ENCODE peak calls at places on chromosomes 2 and 18, in seven cellular contexts. One of them, this sample, is unnamed.

GRCh38 chr2:199692489-199692888 is 158.5 kb downstream of the FTCDNL1 start:
- DNase-seq in foreskin keratinocyte: no peak
- DNase-seq in fibroblast of lung: no peak
- DNase-seq in IMR-90: no peak
- DNase-seq in PC-3: peak
- DNase-seq in spleen: no peak
- DNase-seq in tibial nerve: no peak
- DNase-seq in this sample: no peak

GRCh38 chr2:689877-690510 is 12.8 kb upstream of the TMEM18 start:
- DNase-seq in foreskin keratinocyte: no peak
- DNase-seq in fibroblast of lung: no peak
- DNase-seq in IMR-90: no peak
- DNase-seq in PC-3: no peak
- DNase-seq in spleen: peak
- DNase-seq in tibial nerve: no peak
- DNase-seq in this sample: no peak

GRCh38 chr2:86143926-86144685 is 38.1 kb downstream of the PTCD3 start:
- DNase-seq in foreskin keratinocyte: no peak
- DNase-seq in fibroblast of lung: no peak
- DNase-seq in IMR-90: no peak
- DNase-seq in PC-3: no peak
- DNase-seq in spleen: no peak
- DNase-seq in tibial nerve: no peak
- DNase-seq in this sample: no peak

GRCh38 chr18:56831988-56832387 is 180.8 kb downstream of the WDR7 start:
- DNase-seq in foreskin keratinocyte: no peak
- DNase-seq in fibroblast of lung: peak
- DNase-seq in IMR-90: peak
- DNase-seq in PC-3: no peak
- DNase-seq in spleen: no peak
- DNase-seq in tibial nerve: no peak
- DNase-seq in this sample: no peak

GRCh38 chr2:177316756-177317155 is 52.2 kb upstream of the NFE2L2 start:
- DNase-seq in foreskin keratinocyte: no peak
- DNase-seq in fibroblast of lung: no peak
- DNase-seq in IMR-90: no peak
- DNase-seq in PC-3: no peak
- DNase-seq in spleen: no peak
- DNase-seq in tibial nerve: no peak
- DNase-seq in this sample: no peak

GRCh38 chr2:86577817-86578456 is 14.7 kb upstream of the CHMP3 start:
- DNase-seq in foreskin keratinocyte: no peak
- DNase-seq in fibroblast of lung: no peak
- DNase-seq in IMR-90: no peak
- DNase-seq in PC-3: no peak
- DNase-seq in spleen: no peak
- DNase-seq in tibial nerve: no peak
- DNase-seq in this sample: no peak

GRCh38 chr2:182649316-182649715 is 66.7 kb upstream of the DNAJC10 start:
- DNase-seq in foreskin keratinocyte: no peak
- DNase-seq in fibroblast of lung: peak
- DNase-seq in IMR-90: peak
- DNase-seq in PC-3: peak
- DNase-seq in spleen: no peak
- DNase-seq in tibial nerve: no peak
- DNase-seq in this sample: peak

GRCh38 chr2:81299841-81300240 is 995.3 kb upstream of the LRRTM1 start:
- DNase-seq in foreskin keratinocyte: no peak
- DNase-seq in fibroblast of lung: no peak
- DNase-seq in IMR-90: no peak
- DNase-seq in PC-3: no peak
- DNase-seq in spleen: no peak
- DNase-seq in tibial nerve: no peak
- DNase-seq in this sample: no peak

DNA sequence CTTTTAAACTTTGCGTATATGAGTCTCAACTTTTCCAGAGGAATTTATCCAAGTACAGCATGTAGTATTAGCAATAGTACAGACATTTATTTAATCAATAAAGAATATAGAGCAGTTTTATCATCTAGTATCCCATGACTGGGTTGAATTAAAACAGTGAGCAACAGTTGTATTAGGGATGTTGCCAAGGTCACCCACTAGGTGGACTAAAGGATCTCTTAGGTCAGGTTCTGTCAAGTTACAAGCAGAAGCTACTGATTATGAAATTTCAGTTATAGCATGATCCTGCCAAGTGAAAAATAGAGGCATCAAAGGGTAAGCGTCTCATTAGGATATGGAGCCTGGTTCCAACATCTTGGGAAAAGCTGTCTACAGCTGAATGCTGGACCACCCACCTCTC is 52.1 kb upstream of the LAPTM4A start:
- DNase-seq in foreskin keratinocyte: no peak
- DNase-seq in fibroblast of lung: no peak
- DNase-seq in IMR-90: peak
- DNase-seq in PC-3: peak
- DNase-seq in spleen: no peak
- DNase-seq in tibial nerve: no peak
- DNase-seq in this sample: no peak
- TF ChIP-seq CTCF in foreskin keratinocyte: peak
- TF ChIP-seq CTCF in fibroblast of lung: no peak
- TF ChIP-seq CTCF in IMR-90: peak
- TF ChIP-seq CTCF in PC-3: peak
- TF ChIP-seq CTCF in spleen: no peak
- TF ChIP-seq CTCF in tibial nerve: no peak
- TF ChIP-seq CTCF in this sample: no peak

GRCh38 chr2:6944546-6944945 is 27.3 kb downstream of the RNF144A start:
- DNase-seq in foreskin keratinocyte: no peak
- DNase-seq in fibroblast of lung: no peak
- DNase-seq in IMR-90: no peak
- DNase-seq in PC-3: no peak
- DNase-seq in spleen: no peak
- DNase-seq in tibial nerve: peak
- DNase-seq in this sample: no peak
- H3K27ac ChIP-seq in foreskin keratinocyte: no peak
- H3K27ac ChIP-seq in fibroblast of lung: no peak
- H3K27ac ChIP-seq in IMR-90: no peak
- H3K27ac ChIP-seq in PC-3: no peak
- H3K27ac ChIP-seq in spleen: no peak
- H3K27ac ChIP-seq in tibial nerve: peak
- H3K27ac ChIP-seq in this sample: no peak

DNA sequence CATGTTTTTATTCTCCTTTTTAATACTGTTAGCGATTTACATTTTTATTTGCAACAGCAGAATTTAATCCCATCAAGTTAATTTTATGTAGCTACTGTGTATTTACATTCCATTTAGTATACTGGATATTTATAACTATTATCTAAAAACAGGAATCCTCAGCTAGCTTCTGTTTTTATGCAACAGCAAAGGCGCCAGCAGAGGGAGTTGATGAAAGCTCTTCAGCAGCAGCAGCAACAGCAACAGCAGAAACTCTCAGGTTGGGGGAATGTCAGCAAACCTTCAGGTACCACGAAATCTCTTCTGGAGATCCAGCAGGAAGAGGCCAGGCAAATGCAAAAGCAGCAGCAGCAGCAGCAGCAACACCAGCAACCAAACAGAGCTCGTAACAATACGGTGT is 26.2 kb upstream of the SNORC start:
- DNase-seq in foreskin keratinocyte: no peak
- DNase-seq in fibroblast of lung: no peak
- DNase-seq in IMR-90: no peak
- DNase-seq in PC-3: peak
- DNase-seq in spleen: no peak
- DNase-seq in tibial nerve: no peak
- DNase-seq in this sample: peak
- TF ChIP-seq CTCF in foreskin keratinocyte: peak
- TF ChIP-seq CTCF in fibroblast of lung: no peak
- TF ChIP-seq CTCF in IMR-90: no peak
- TF ChIP-seq CTCF in PC-3: peak
- TF ChIP-seq CTCF in spleen: no peak
- TF ChIP-seq CTCF in tibial nerve: no peak
- TF ChIP-seq CTCF in this sample: peak

GRCh38 chr2:171416009-171416926 is 17.5 kb downstream of the METTL8 start:
- DNase-seq in foreskin keratinocyte: peak
- DNase-seq in fibroblast of lung: peak
- DNase-seq in IMR-90: peak
- DNase-seq in PC-3: peak
- DNase-seq in spleen: peak
- DNase-seq in tibial nerve: peak
- DNase-seq in this sample: peak
- H3K27ac ChIP-seq in foreskin keratinocyte: peak
- H3K27ac ChIP-seq in fibroblast of lung: no peak
- H3K27ac ChIP-seq in IMR-90: no peak
- H3K27ac ChIP-seq in PC-3: peak
- H3K27ac ChIP-seq in spleen: no peak
- H3K27ac ChIP-seq in tibial nerve: no peak
- H3K27ac ChIP-seq in this sample: peak

This sample was measured in heart left ventricle.